ENCODE peak calls at places on chromosomes 11 and 22, in six cellular contexts. One of them, this sample, is unnamed.
A peak's percentile ranks its signal among the peaks of the same experiment; 100 is the strongest.

GRCh38 chr11:31822604-31823371 is 11.7 kb upstream of the PAX6 start:
- DNase-seq in sigmoid colon: no peak
- DNase-seq in stimulated activated CD4-positive, alpha-beta T cell treated with anti-CD3 and anti-CD28 coated beads, Interleukin-4, amount 100 ng/mL, for 1 hour: no peak
- DNase-seq in astrocyte of the spinal cord: no peak
- DNase-seq in NCI-H446 treated with DMSO at 0.1 percent for 48 hours: no peak
- DNase-seq in GM13976: peak; percentile 13
- DNase-seq in this sample: no peak

GRCh38 chr11:122720482-122720881 is 65.0 kb downstream of the UBASH3B start:
- DNase-seq in sigmoid colon: peak; percentile 2
- DNase-seq in stimulated activated CD4-positive, alpha-beta T cell treated with anti-CD3 and anti-CD28 coated beads, Interleukin-4, amount 100 ng/mL, for 1 hour: no peak
- DNase-seq in astrocyte of the spinal cord: no peak
- DNase-seq in NCI-H446 treated with DMSO at 0.1 percent for 48 hours: no peak
- DNase-seq in GM13976: no peak
- DNase-seq in this sample: no peak

GRCh38 chr11:20599424-20600346 is at the start of gene SLC6A5:
- DNase-seq in sigmoid colon: no peak
- DNase-seq in stimulated activated CD4-positive, alpha-beta T cell treated with anti-CD3 and anti-CD28 coated beads, Interleukin-4, amount 100 ng/mL, for 1 hour: peak; percentile 23
- DNase-seq in astrocyte of the spinal cord: peak; percentile 33
- DNase-seq in NCI-H446 treated with DMSO at 0.1 percent for 48 hours: no peak
- DNase-seq in GM13976: peak; percentile 53
- DNase-seq in this sample: no peak

GRCh38 chr22:41940853-41941765 is 5.8 kb downstream of the CENPM start:
- DNase-seq in sigmoid colon: peak; percentile 91
- DNase-seq in stimulated activated CD4-positive, alpha-beta T cell treated with anti-CD3 and anti-CD28 coated beads, Interleukin-4, amount 100 ng/mL, for 1 hour: peak; percentile 85
- DNase-seq in astrocyte of the spinal cord: peak; percentile 80
- DNase-seq in NCI-H446 treated with DMSO at 0.1 percent for 48 hours: peak; percentile 22
- DNase-seq in GM13976: peak; percentile 81
- DNase-seq in this sample: peak; percentile 85

GRCh38 chr11:71252782-71253730 is 679 bp upstream of the SHANK2 start:
- DNase-seq in sigmoid colon: no peak
- DNase-seq in stimulated activated CD4-positive, alpha-beta T cell treated with anti-CD3 and anti-CD28 coated beads, Interleukin-4, amount 100 ng/mL, for 1 hour: no peak
- DNase-seq in astrocyte of the spinal cord: peak; percentile 55
- DNase-seq in NCI-H446 treated with DMSO at 0.1 percent for 48 hours: no peak
- DNase-seq in GM13976: no peak
- DNase-seq in this sample: no peak

GRCh38 chr11:112128483-112129121 is 35.3 kb downstream of the IL18 start:
- DNase-seq in sigmoid colon: peak; percentile 68
- DNase-seq in stimulated activated CD4-positive, alpha-beta T cell treated with anti-CD3 and anti-CD28 coated beads, Interleukin-4, amount 100 ng/mL, for 1 hour: no peak
- DNase-seq in astrocyte of the spinal cord: peak; percentile 75
- DNase-seq in NCI-H446 treated with DMSO at 0.1 percent for 48 hours: peak; percentile 41
- DNase-seq in GM13976: no peak
- DNase-seq in this sample: no peak

GRCh38 chr11:134347441-134347840 is 15.7 kb downstream of the GLB1L2 start:
- DNase-seq in sigmoid colon: no peak
- DNase-seq in stimulated activated CD4-positive, alpha-beta T cell treated with anti-CD3 and anti-CD28 coated beads, Interleukin-4, amount 100 ng/mL, for 1 hour: no peak
- DNase-seq in astrocyte of the spinal cord: no peak
- DNase-seq in NCI-H446 treated with DMSO at 0.1 percent for 48 hours: no peak
- DNase-seq in GM13976: no peak
- DNase-seq in this sample: no peak

GRCh38 chr11:4991066-4991465 is 3.6 kb upstream of the OR51L1 start:
- DNase-seq in sigmoid colon: no peak
- DNase-seq in stimulated activated CD4-positive, alpha-beta T cell treated with anti-CD3 and anti-CD28 coated beads, Interleukin-4, amount 100 ng/mL, for 1 hour: no peak
- DNase-seq in astrocyte of the spinal cord: peak; percentile 9
- DNase-seq in NCI-H446 treated with DMSO at 0.1 percent for 48 hours: no peak
- DNase-seq in GM13976: no peak
- DNase-seq in this sample: no peak

GRCh38 chr11:83726316-83726715 is 440.1 kb upstream of the CCDC90B start:
- DNase-seq in sigmoid colon: no peak
- DNase-seq in stimulated activated CD4-positive, alpha-beta T cell treated with anti-CD3 and anti-CD28 coated beads, Interleukin-4, amount 100 ng/mL, for 1 hour: no peak
- DNase-seq in astrocyte of the spinal cord: no peak
- DNase-seq in NCI-H446 treated with DMSO at 0.1 percent for 48 hours: no peak
- DNase-seq in GM13976: no peak
- DNase-seq in this sample: no peak

This sample was measured in activated naive CD4-positive, alpha-beta T cell treated with anti-CD3 and anti-CD28 coated beads, Interleukin-2, amount 50 U/mL, for 16 hours.